ENCODE peak calls at places on chromosomes 3 and 15, in six cellular contexts. X, T, K, Y, O and M are unnamed samples.

GRCh38 chr3:161672478-161672877 is 175.9 kb downstream of the OTOL1 start:
- DNase-seq in O (no peak), Y (peak; percentile 4), T (no peak), X (no peak), K (no peak), M (no peak)

GRCh38 chr15:55588818-55589122 is 625 bp upstream of the PYGO1 start:
- DNase-seq in Y (peak; percentile 8), O (no peak), K (no peak), T (no peak), X (no peak), M (no peak)

GRCh38 chr3:37661615-37662306 is 199.9 kb upstream of the CTDSPL start:
- DNase-seq in Y (no peak), O (no peak), T (no peak), K (no peak), X (no peak), M (no peak)

GRCh38 chr15:88986949-88987589 is 73.9 kb upstream of the MFGE8 start:
- DNase-seq in T (no peak), X (peak; percentile 29), O (no peak), Y (no peak), K (no peak), M (no peak)

GRCh38 chr3:46557814-46558183 is 8.3 kb downstream of the LRRC2 start:
- DNase-seq in O (no peak), T (peak; percentile 20), Y (no peak), K (no peak), X (no peak), M (no peak)

GRCh38 chr3:123652346-123652984 is 67.6 kb upstream of the HACD2 start:
- DNase-seq in O (peak; percentile 62), T (peak; percentile 44), Y (peak; percentile 80), K (peak; percentile 31), X (peak; percentile 89), M (peak; percentile 80)

GRCh38 chr15:51864408-51865056 is 35.1 kb downstream of the TMOD3 start:
- DNase-seq in T (no peak), X (no peak), Y (no peak), K (no peak), O (peak; percentile 56), M (no peak)

GRCh38 chr15:49731187-49731828 is 110.5 kb downstream of the DTWD1 start:
- DNase-seq in O (no peak), K (no peak), T (no peak), X (no peak), Y (no peak), M (no peak)

GRCh38 chr3:183489455-183490210 is 61.2 kb upstream of the MCF2L2 start:
- DNase-seq in Y (no peak), T (no peak), X (no peak), O (peak; percentile 43), K (no peak), M (peak; percentile 15)

GRCh38 chr15:84552896-84553295 is 47.9 kb upstream of the ZSCAN2 start:
- DNase-seq in Y (no peak), K (no peak), X (no peak), T (no peak), O (peak; percentile 73), M (peak; percentile 50)

GRCh38 chr3:135078283-135078682 is 283.2 kb downstream of the EPHB1 start:
- DNase-seq in X (peak; percentile 33), K (no peak), Y (no peak), T (no peak), O (no peak), M (no peak)

GRCh38 chr3:130688015-130688414 is 58.6 kb downstream of the PIK3R4 start:
- DNase-seq in K (no peak), O (no peak), X (no peak), Y (no peak), T (no peak), M (no peak)

GRCh38 chr3:127461286-127461685 is 129.2 kb downstream of the TPRA1 start:
- DNase-seq in Y (no peak), X (no peak), T (no peak), K (no peak), O (no peak), M (no peak)

GRCh38 chr3:139506792-139507191 is 30.5 kb upstream of the RBP2 start:
- DNase-seq in K (no peak), Y (no peak), T (no peak), O (no peak), X (no peak), M (no peak)

GRCh38 chr15:33699691-33700447 is 268.4 kb upstream of the CHRM5 start:
- DNase-seq in T (no peak), X (no peak), Y (no peak), O (no peak), K (no peak), M (peak; percentile 30)

GRCh38 chr3:178671261-178672191 is 135.3 kb downstream of the KCNMB2 start:
- DNase-seq in O (peak; percentile 58), X (no peak), K (no peak), T (no peak), Y (no peak), M (peak; percentile 64)

GRCh38 chr3:64111872-64112271 is 88.6 kb upstream of the PSMD6 start:
- DNase-seq in X (no peak), T (no peak), Y (no peak), K (no peak), O (no peak), M (no peak)

GRCh38 chr3:3800685-3801509 is 1.7 kb downstream of the LRRN1 start:
- DNase-seq in X (peak; percentile 37), T (no peak), Y (no peak), K (no peak), O (peak; percentile 29), M (no peak)

GRCh38 chr3:188728371-188728896 is 443.3 kb upstream of the TPRG1 start:
- DNase-seq in Y (no peak), X (no peak), K (no peak), T (peak; percentile 14), O (no peak), M (no peak)

GRCh38 chr3:36488077-36488789 is 107.9 kb downstream of the STAC start:
- DNase-seq in X (no peak), O (no peak), Y (no peak), T (peak; percentile 13), K (no peak), M (peak; percentile 26)

GRCh38 chr15:86572368-86572841 is 492.7 kb downstream of the AGBL1 start:
- DNase-seq in X (peak; percentile 10), K (no peak), Y (no peak), O (no peak), T (no peak), M (no peak)

GRCh38 chr15:38610748-38611147 is 46.1 kb upstream of the RASGRP1 start:
- DNase-seq in K (no peak), O (no peak), X (no peak), Y (no peak), T (no peak), M (no peak)

GRCh38 chr3:150469031-150469930 is 61.2 kb downstream of the TSC22D2 start:
- DNase-seq in Y (peak; percentile 8), T (no peak), X (no peak), O (peak; percentile 99), K (no peak), M (peak; percentile 92)

GRCh38 chr3:76474632-76475031 is 565.3 kb upstream of the ROBO2 start:
- DNase-seq in Y (no peak), O (no peak), K (no peak), T (no peak), X (no peak), M (no peak)

GRCh38 chr3:71185733-71186455 is 397.6 kb downstream of the FOXP1 start:
- DNase-seq in Y (no peak), X (no peak), K (no peak), O (peak; percentile 89), T (no peak), M (peak; percentile 86)

GRCh38 chr3:53491276-53491675 is 3.1 kb upstream of the CACNA1D start:
- DNase-seq in O (no peak), X (no peak), T (no peak), Y (no peak), K (no peak), M (no peak)

GRCh38 chr15:100572362-100572983 is 29.5 kb downstream of the LINS1 start:
- DNase-seq in K (no peak), X (no peak), Y (no peak), T (peak; percentile 14), O (no peak), M (peak; percentile 45)

GRCh38 chr15:98561169-98561941 is 87.0 kb upstream of the IGF1R start:
- DNase-seq in X (no peak), O (no peak), T (no peak), K (no peak), Y (no peak), M (no peak)

GRCh38 chr3:42025388-42026138 is 63.7 kb upstream of the ULK4 start:
- DNase-seq in Y (peak; percentile 97), X (peak; percentile 67), T (peak; percentile 76), O (peak; percentile 97), K (peak; percentile 74), M (peak; percentile 98)

GRCh38 chr3:150410311-150411105 is 2.4 kb downstream of the TSC22D2 start:
- DNase-seq in T (peak; percentile 60), O (peak; percentile 36), X (peak; percentile 15), K (peak; percentile 17), Y (peak; percentile 34), M (peak; percentile 48)

GRCh38 chr3:164458986-164459385 is 619.3 kb downstream of the SI start:
- DNase-seq in K (no peak), T (no peak), X (no peak), Y (no peak), O (peak; percentile 81), M (peak; percentile 11)

GRCh38 chr15:42940527-42940926 is 19.9 kb upstream of the TTBK2 start:
- DNase-seq in T (no peak), K (no peak), X (no peak), O (no peak), Y (no peak), M (no peak)

GRCh38 chr3:159637895-159638542 is 350.6 kb upstream of the IL12A start:
- DNase-seq in O (peak; percentile 82), X (no peak), Y (no peak), K (no peak), T (no peak), M (no peak)

DNA sequence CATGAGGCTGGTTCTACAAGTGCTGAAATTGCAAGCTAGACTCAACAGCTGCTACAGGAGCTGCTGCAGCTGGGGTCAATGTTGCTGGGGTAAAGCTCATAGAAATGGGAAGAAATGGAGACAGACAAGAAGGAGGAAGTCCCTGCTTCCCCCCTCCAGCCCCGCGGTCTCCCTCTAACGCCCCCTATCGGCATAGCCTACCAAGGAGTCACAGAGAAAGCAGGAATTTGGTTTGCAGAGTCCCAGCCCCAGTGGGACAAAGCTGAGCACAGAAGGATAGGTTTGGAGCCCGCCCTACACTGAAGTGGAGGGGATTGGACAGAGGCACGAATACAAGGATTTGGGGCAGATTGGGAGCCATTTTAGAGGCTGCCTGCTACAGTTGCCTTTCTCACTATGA is 176.9 kb upstream of the ANKRD28 start:
- DNase-seq in Y (no peak), X (peak; percentile 78), T (no peak), O (no peak), K (no peak), M (no peak)
- TF ChIP-seq CTCF in Y (no peak), X (peak; percentile 54), T (peak; percentile 23), O (no peak), K (no peak), M (peak; percentile 21)

GRCh38 chr3:115602194-115602593 is 21.1 kb upstream of the GAP43 start:
- DNase-seq in O (no peak), X (no peak), T (no peak), Y (no peak), K (no peak), M (no peak)
- TF ChIP-seq CTCF in O (no peak), X (no peak), T (no peak), Y (no peak), K (no peak), M (no peak)

GRCh38 chr3:138263104-138263503 is 66.5 kb downstream of the NME9 start:
- DNase-seq in X (no peak), O (no peak), T (no peak), Y (no peak), K (no peak), M (peak; percentile 11)
- TF ChIP-seq CTCF in X (no peak), O (no peak), T (no peak), Y (no peak), K (no peak), M (no peak)

GRCh38 chr3:13836658-13837587 is 42.9 kb downstream of the WNT7A start:
- DNase-seq in K (no peak), X (no peak), T (no peak), O (no peak), Y (no peak), M (no peak)
- TF ChIP-seq CTCF in K (no peak), X (no peak), T (no peak), O (no peak), Y (no peak), M (no peak)